ENCODE peak calls at places on chromosomes 2 and 18, in eight cellular contexts. C is HepG2, W is esophagus squamous epithelium, I is heart left ventricle, U is HFF-Myc, Q is glutamatergic neuron, Y is fibroblast of mammary gland, G is kidney epithelial cell. O is an unnamed sample.

GRCh38 chr2:232351686-232352510 is 26.7 kb upstream of the ALPP start:
- DNase-seq in Y (no peak), W (no peak), U (no peak), C (no peak), G (no peak), Q (no peak), I (no peak), O (no peak)

GRCh38 chr2:149732001-149732685 is 144.6 kb upstream of the MMADHC start:
- DNase-seq in U (no peak), I (no peak), G (peak), Q (no peak), W (no peak), C (no peak), Y (peak), O (no peak)

GRCh38 chr2:26316041-26316440 is 29.9 kb upstream of the SELENOI start:
- DNase-seq in C (peak), U (no peak), W (no peak), Q (no peak), G (no peak), Y (no peak), I (no peak), O (no peak)

GRCh38 chr18:78542204-78542603 is 437.4 kb upstream of the SALL3 start:
- DNase-seq in U (no peak), G (no peak), I (peak), C (no peak), Y (no peak), W (no peak), Q (no peak), O (no peak)

GRCh38 chr18:28068208-28068607 is 108.7 kb downstream of the CDH2 start:
- DNase-seq in C (no peak), W (no peak), I (no peak), U (no peak), G (no peak), Y (no peak), Q (no peak), O (no peak)

GRCh38 chr2:237552911-237553310 is 13.5 kb upstream of the PRLH start:
- DNase-seq in U (no peak), Q (no peak), G (no peak), W (no peak), Y (no peak), C (no peak), I (no peak), O (no peak)

GRCh38 chr2:37376421-37377186 is 32.2 kb downstream of the QPCT start:
- DNase-seq in U (peak), W (no peak), G (no peak), C (no peak), Y (peak), I (no peak), Q (no peak), O (no peak)

GRCh38 chr18:11944786-11945185 is 36.5 kb upstream of the IMPA2 start:
- DNase-seq in I (no peak), U (no peak), Q (no peak), W (no peak), Y (no peak), C (no peak), G (no peak), O (no peak)

GRCh38 chr2:155020246-155020645 is 321.8 kb downstream of the KCNJ3 start:
- DNase-seq in Q (no peak), Y (no peak), U (no peak), G (no peak), W (no peak), C (no peak), I (no peak), O (no peak)

GRCh38 chr18:32439802-32440201 is 30.9 kb downstream of the GAREM1 start:
- DNase-seq in I (no peak), U (no peak), C (no peak), G (no peak), W (no peak), Y (no peak), Q (no peak), O (no peak)
- TF ChIP-seq CTCF in I (peak), U (peak), C (peak), G (peak), W (no peak), Y (peak), Q (no peak), O (no peak)

GRCh38 chr2:219887870-219888269 is 260.4 kb downstream of the SLC4A3 start:
- DNase-seq in Y (no peak), Q (no peak), C (no peak), U (no peak), G (no peak), I (no peak), W (no peak), O (no peak)

GRCh38 chr2:219881851-219882250 is 254.4 kb downstream of the SLC4A3 start:
- DNase-seq in C (no peak), U (no peak), Q (no peak), W (no peak), Y (no peak), I (no peak), G (no peak), O (no peak)

GRCh38 chr2:219886615-219887014 is 259.2 kb downstream of the SLC4A3 start:
- DNase-seq in Y (peak), U (no peak), G (no peak), Q (no peak), W (no peak), C (no peak), I (no peak), O (no peak)
- TF ChIP-seq CTCF in Y (peak), U (peak), G (no peak), Q (no peak), W (no peak), C (no peak), I (no peak), O (no peak)

GRCh38 chr2:86249843-86250402 is 50.7 kb downstream of the MRPL35 start:
- DNase-seq in Y (peak), U (peak), C (peak), I (no peak), Q (no peak), G (no peak), W (no peak), O (no peak)
- TF ChIP-seq CTCF in Y (peak), U (peak), C (peak), I (no peak), Q (no peak), G (no peak), W (peak), O (no peak)

DNA sequence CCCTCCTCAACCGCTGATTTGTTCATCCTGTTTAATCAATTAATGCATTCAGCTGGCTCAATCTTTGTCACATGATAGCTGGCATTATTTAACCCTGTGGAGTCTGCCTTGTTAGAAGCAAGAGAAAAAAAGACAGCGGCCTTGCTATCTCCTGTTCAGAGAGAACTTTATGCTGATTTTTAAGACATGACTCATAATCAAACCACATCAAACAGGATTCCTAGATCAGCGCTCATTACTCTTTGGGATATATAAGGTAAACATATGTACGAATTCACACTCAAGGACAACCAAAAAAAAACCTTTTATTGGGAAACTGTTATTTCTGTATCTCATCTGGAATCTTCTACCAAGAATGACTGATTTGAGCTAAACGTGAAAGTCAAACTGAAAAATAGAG is 195.1 kb downstream of the C1D start:
- DNase-seq in I (no peak), Y (peak), G (no peak), W (no peak), U (no peak), C (no peak), Q (no peak), O (no peak)
- TF ChIP-seq CTCF in I (no peak), Y (no peak), G (no peak), W (no peak), U (no peak), C (no peak), Q (no peak), O (no peak)

GRCh38 chr2:162057426-162057825 is 16.6 kb downstream of the DPP4 start:
- DNase-seq in G (no peak), I (no peak), U (no peak), W (no peak), Q (no peak), C (no peak), Y (no peak), O (no peak)
- TF ChIP-seq CTCF in G (no peak), I (no peak), U (no peak), W (no peak), Q (no peak), C (no peak), Y (no peak), O (no peak)

GRCh38 chr2:71303849-71304248 is 27.7 kb upstream of the ZNF638 start:
- DNase-seq in W (no peak), U (no peak), Y (no peak), I (no peak), C (no peak), Q (no peak), G (no peak), O (no peak)

GRCh38 chr2:71298914-71299313 is 32.7 kb upstream of the ZNF638 start:
- DNase-seq in U (no peak), G (no peak), Q (no peak), Y (no peak), C (no peak), W (no peak), I (no peak), O (no peak)

DNA sequence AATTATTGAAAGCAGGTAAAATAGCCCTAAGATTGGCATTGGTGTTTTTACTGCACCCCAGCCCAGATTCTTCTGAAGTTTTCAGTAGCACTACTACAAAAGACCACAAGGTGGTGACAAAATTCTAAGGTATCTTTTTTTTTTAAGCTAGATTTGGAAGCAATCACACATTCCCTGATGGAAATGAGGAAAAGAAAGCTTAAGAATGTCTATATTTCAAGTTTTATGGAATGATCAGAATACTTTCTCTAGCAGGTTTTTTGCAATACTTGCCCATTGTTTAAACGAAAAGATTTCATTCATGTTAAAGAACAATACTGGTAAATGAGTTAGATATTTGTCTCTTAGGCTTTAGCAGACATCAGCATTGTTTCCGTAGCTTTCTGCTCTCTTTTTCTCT is 32.1 kb upstream of the ZNF638 start:
- DNase-seq in U (no peak), Y (peak), G (no peak), C (peak), I (no peak), Q (no peak), W (no peak), O (no peak)
- TF ChIP-seq CTCF in U (peak), Y (peak), G (peak), C (peak), I (peak), Q (peak), W (peak), O (no peak)

DNA sequence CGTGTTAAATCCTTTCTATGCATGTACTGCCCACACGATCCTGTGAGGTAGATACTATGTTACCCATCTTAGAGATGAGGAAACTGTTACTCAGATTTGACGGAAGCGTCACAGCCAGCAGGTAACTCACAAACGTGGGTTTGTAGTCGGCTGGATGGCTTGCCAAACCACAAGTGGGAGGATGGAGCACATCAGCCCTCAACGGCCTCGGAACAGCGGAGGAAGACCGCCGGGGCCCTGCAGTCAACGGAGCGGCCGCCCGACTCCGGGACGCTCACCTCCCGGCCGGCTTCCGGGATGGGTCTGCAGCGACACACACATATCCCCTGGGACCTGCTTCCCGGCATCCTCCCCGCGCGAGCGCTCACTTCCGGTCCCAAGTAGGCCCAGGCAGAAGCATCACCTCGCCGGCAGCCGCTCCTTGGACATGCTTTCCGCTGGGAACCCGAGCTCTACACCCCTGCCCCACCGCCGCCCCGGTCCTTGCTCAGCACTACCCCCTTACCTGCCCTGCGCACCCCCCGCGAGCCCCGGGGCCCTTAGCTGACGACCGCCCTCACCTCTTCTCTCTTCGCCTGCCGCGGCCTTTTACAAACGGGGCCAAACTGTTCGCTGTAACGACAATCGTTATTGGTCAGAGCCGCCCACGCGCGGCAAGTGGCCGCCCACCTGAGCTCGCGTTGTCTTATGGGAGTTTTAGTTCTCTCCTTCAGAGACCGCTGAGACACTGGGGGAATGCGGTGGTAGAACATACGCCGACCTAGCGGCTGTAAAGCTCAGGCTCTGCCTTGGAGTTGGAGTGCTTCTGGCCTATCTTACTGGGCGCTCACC is at the start of gene C2orf42:
- DNase-seq in Y (peak), Q (peak), W (peak), C (peak), I (peak), G (peak), U (peak), O (peak)
- TF ChIP-seq CTCF in Y (peak), Q (no peak), W (no peak), C (peak), I (peak), G (peak), U (no peak), O (no peak)

GRCh38 chr2:62184499-62185045 is 11.3 kb upstream of the B3GNT2 start:
- DNase-seq in U (no peak), W (no peak), Y (no peak), G (no peak), I (no peak), Q (no peak), C (no peak), O (no peak)

GRCh38 chr2:62187246-62187645 is 8.7 kb upstream of the B3GNT2 start:
- DNase-seq in G (no peak), Q (no peak), W (no peak), U (no peak), I (no peak), C (no peak), Y (no peak), O (no peak)

GRCh38 chr2:62188416-62188815 is 7.5 kb upstream of the B3GNT2 start:
- DNase-seq in Y (no peak), I (no peak), Q (no peak), C (no peak), U (no peak), W (no peak), G (no peak), O (no peak)

GRCh38 chr2:62185828-62186483 is 10.0 kb upstream of the B3GNT2 start:
- DNase-seq in W (no peak), U (no peak), I (no peak), G (no peak), Q (no peak), Y (no peak), C (no peak), O (no peak)

DNA sequence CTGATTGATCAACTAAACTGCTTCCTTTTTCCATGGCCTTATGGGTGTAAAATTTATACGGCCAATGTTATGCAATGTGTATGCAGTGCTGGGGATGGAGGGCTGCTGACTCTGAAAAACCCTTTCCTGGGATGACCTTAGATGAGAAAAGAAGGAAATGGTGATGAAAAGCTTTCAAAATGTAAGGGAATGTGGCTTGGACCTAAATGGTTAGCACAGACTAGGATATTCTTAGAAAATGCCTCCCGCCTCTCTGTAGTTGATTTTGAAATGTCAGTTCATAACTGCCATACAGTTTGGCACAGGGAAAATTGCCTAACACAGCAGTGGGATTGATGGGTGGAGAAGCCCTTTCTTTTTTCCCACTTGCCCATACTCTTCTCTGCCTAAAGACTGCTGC is 9.4 kb upstream of the B3GNT2 start:
- DNase-seq in W (no peak), Q (no peak), C (no peak), U (no peak), Y (no peak), G (no peak), I (no peak), O (no peak)
- TF ChIP-seq CTCF in W (no peak), Q (no peak), C (no peak), U (no peak), Y (no peak), G (no peak), I (no peak), O (no peak)

GRCh38 chr2:109478906-109479493 is 134.8 kb downstream of the SEPTIN10 start:
- DNase-seq in I (no peak), U (no peak), G (no peak), C (no peak), Y (no peak), Q (no peak), W (no peak), O (no peak)
- TF ChIP-seq CTCF in I (no peak), U (no peak), G (no peak), C (no peak), Y (no peak), Q (no peak), W (no peak), O (no peak)